ENCODE peak calls at places on chromosomes 7 and 10, in five cellular contexts. C, K, O, P and M are unnamed samples.

GRCh38 chr10:109968954-109969644 is 38.7 kb upstream of the ADD3 start:
- DNase-seq in P (no peak), K (no peak), C (peak), O (no peak), M (no peak)

GRCh38 chr10:43591303-43591904 is 14.8 kb upstream of the ZNF485 start:
- DNase-seq in K (no peak), C (no peak), P (no peak), O (no peak), M (no peak)

GRCh38 chr10:3782456-3783312 is 2.3 kb downstream of the KLF6 start:
- DNase-seq in K (no peak), C (peak), O (peak), P (peak), M (peak)

GRCh38 chr10:78357027-78357672 is 323.5 kb downstream of the RPS24 start:
- DNase-seq in O (no peak), C (no peak), P (no peak), K (no peak), M (no peak)

GRCh38 chr10:89476676-89477075 is 58.7 kb downstream of the SLC16A12 start:
- DNase-seq in C (no peak), P (no peak), O (no peak), K (no peak), M (no peak)

GRCh38 chr10:75032813-75033212 is 78.6 kb upstream of the SAMD8 start:
- DNase-seq in K (no peak), C (no peak), P (no peak), O (no peak), M (no peak)

GRCh38 chr10:52706347-52707070 is 66.1 kb downstream of the MBL2 start:
- DNase-seq in K (no peak), C (no peak), O (no peak), P (no peak), M (no peak)

GRCh38 chr10:22667093-22667480 is 47.3 kb downstream of the PIP4K2A start:
- DNase-seq in O (no peak), P (no peak), C (no peak), K (no peak), M (no peak)

GRCh38 chr10:110404825-110405224 is 92.9 kb upstream of the DUSP5 start:
- DNase-seq in K (no peak), C (no peak), O (no peak), P (no peak), M (no peak)

GRCh38 chr10:69217119-69217754 is 2.9 kb upstream of the HKDC1 start:
- DNase-seq in O (peak), C (no peak), K (peak), P (peak), M (no peak)

GRCh38 chr10:113041841-113042745 is 92.0 kb downstream of the TCF7L2 start:
- DNase-seq in K (no peak), O (no peak), P (no peak), C (no peak), M (no peak)

GRCh38 chr10:25125151-25125550 is 49.6 kb upstream of the GPR158 start:
- DNase-seq in O (no peak), C (no peak), K (no peak), P (no peak), M (no peak)

GRCh38 chr7:142383826-142384507 is 126.1 kb upstream of the PRSS58 start:
- DNase-seq in K (no peak), O (no peak), C (no peak), P (no peak), M (peak)

GRCh38 chr7:6251653-6252052 is 20.8 kb downstream of the CYTH3 start:
- DNase-seq in C (no peak), P (peak), K (no peak), O (no peak), M (no peak)

GRCh38 chr7:29406366-29406765 is 157.3 kb upstream of the PRR15 start:
- DNase-seq in C (no peak), O (no peak), P (no peak), K (no peak), M (no peak)

GRCh38 chr7:135247746-135248471 is 14.3 kb downstream of the STRA8 start:
- DNase-seq in P (no peak), K (no peak), C (no peak), O (no peak), M (no peak)

DNA sequence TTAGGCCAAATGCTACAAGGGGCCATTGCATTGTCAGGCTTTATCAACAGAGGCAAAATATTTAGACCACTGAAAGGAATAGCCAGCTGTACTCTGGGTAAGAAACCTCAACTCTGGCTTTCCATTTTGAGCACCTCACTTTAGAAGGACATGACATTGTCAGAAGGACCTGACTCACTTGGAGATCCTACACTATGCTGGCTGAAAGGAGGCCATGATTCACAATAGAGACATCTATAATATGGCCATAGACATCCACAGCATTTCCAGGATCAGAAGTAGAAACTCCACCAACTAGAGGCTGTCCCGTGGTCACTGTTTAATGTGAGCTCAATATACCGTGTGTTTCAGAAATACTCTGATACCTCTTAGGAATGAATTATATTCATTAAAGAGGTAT is 140.9 kb downstream of the BTAF1 start:
- DNase-seq in O (no peak), K (no peak), C (no peak), P (no peak), M (no peak)
- H3K4me3 ChIP-seq in O (no peak), K (no peak), C (no peak), P (no peak), M (no peak)

GRCh38 chr7:981793-982510 is 1.0 kb upstream of the CYP2W1 start:
- DNase-seq in C (no peak), O (no peak), P (no peak), K (no peak), M (no peak)

GRCh38 chr7:977326-978048 is 2.1 kb upstream of the COX19 start:
- DNase-seq in K (peak), P (no peak), O (no peak), C (peak), M (no peak)

GRCh38 chr7:978416-979091 is 3.2 kb upstream of the COX19 start:
- DNase-seq in C (no peak), P (no peak), O (no peak), K (no peak), M (no peak)

GRCh38 chr7:978049-978346 is 2.6 kb upstream of the COX19 start:
- DNase-seq in P (no peak), C (no peak), K (no peak), O (no peak), M (no peak)

GRCh38 chr7:979886-980571 is 3.0 kb upstream of the CYP2W1 start:
- DNase-seq in O (peak), C (no peak), K (peak), P (no peak), M (no peak)
- H3K4me3 ChIP-seq in O (no peak), C (no peak), K (no peak), P (no peak), M (no peak)

GRCh38 chr7:74141705-74142104 is 32.5 kb upstream of the EIF4H start:
- DNase-seq in K (no peak), O (peak), C (no peak), P (no peak), M (no peak)

GRCh38 chr7:74138334-74138867 is 35.8 kb upstream of the EIF4H start:
- DNase-seq in C (no peak), K (no peak), P (no peak), O (no peak), M (no peak)

GRCh38 chr7:74134117-74134539 is 40.0 kb upstream of the EIF4H start:
- DNase-seq in K (no peak), C (no peak), O (no peak), P (no peak), M (no peak)

GRCh38 chr7:74143383-74143782 is 30.8 kb upstream of the EIF4H start:
- DNase-seq in P (no peak), K (no peak), O (peak), C (no peak), M (no peak)

GRCh38 chr7:74138945-74139843 is 35.0 kb upstream of the EIF4H start:
- DNase-seq in O (no peak), P (no peak), K (no peak), C (no peak), M (no peak)
- H3K4me3 ChIP-seq in O (no peak), P (no peak), K (no peak), C (no peak), M (no peak)

DNA sequence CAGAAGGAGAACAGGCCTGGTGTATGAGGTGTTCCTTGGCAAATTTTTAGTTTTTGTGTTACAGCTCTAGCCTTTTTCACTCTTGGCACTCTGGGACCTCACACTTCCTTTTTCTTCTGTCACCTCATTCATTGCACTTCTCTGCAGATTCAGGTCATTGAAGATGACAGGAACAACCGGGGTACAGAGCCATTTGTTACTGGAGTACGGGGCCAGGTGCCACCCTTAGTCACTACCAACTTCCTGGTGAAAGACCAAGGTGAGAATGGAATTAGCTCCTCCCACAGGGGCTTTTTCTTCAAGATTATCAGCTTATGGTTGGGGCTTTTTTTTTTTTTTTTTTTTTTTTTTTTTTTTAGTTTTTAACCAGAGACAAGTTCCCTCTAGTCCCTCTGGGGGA is 18.5 kb upstream of the CHCHD1 start:
- DNase-seq in P (no peak), C (no peak), K (no peak), O (no peak), M (no peak)
- H3K4me3 ChIP-seq in P (no peak), C (no peak), K (no peak), O (no peak), M (no peak)

GRCh38 chr7:28133872-28134271 is 46.7 kb downstream of the JAZF1 start:
- DNase-seq in P (no peak), K (no peak), O (no peak), C (no peak), M (no peak)
- H3K4me3 ChIP-seq in P (no peak), K (no peak), O (no peak), C (no peak), M (no peak)

GRCh38 chr7:157009170-157009777 is 1.2 kb downstream of the MNX1 start:
- DNase-seq in K (no peak), P (no peak), O (no peak), C (no peak), M (no peak)
- H3K4me3 ChIP-seq in K (peak), P (no peak), O (no peak), C (peak), M (no peak)

GRCh38 chr10:126685756-126686155 is 15.3 kb upstream of the C10orf90 start:
- DNase-seq in K (no peak), O (no peak), C (no peak), P (no peak), M (no peak)

GRCh38 chr10:126684171-126684745 is 13.8 kb upstream of the C10orf90 start:
- DNase-seq in C (no peak), O (no peak), P (no peak), K (no peak), M (no peak)

GRCh38 chr10:126689461-126689994 is 19.0 kb upstream of the C10orf90 start:
- DNase-seq in C (no peak), P (no peak), O (no peak), K (no peak), M (no peak)

GRCh38 chr10:126686271-126686670 is 15.8 kb upstream of the C10orf90 start:
- DNase-seq in O (no peak), P (no peak), C (no peak), K (peak), M (no peak)

DNA sequence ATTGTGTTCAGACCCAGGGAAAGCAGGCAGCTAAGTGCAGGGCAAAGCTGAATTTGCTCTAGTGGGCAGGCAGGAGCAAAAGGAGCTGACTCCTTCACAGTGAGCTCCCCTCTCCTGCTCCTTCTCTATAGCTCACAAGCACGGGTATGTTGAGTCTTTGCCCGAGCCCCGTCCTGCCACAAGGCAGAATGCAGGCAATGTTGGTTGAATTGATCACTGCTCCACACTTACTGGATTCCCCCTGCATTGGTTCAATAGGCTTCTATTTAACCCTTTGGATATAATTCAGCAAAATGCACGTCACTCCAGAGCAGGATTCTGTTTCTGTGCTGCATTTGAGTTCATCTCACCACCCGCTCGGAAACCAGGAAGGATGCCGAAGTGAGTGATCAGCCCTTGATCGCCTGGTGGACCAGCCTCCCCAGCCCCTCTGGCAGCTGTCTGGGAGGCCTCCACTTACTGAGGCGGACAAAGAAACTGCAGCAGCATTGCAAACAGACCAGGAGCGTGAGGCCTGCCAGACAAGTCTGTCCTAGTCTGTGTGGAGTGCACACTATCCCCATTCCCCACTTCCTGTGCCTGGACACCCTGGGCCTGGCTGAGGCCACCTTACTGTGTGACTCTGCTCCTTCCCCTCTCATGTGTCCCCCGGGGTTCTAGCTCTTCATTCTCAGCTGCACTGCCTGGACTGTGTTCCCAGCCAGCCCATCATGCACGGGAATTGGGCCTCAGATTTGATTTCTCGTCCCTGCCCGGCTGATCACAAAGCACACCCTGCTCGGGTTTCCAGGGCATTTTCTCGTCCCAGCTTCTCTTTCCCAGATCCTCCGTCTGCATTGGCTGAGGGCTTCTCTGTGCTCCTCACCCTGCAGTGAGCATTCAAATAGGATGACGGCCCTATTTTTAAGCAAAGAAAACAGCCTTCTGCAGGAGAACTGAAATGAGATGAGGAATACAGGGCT is 16.5 kb upstream of the C10orf90 start:
- DNase-seq in K (no peak), O (no peak), P (no peak), C (no peak), M (no peak)
- H3K4me3 ChIP-seq in K (no peak), O (no peak), P (no peak), C (no peak), M (no peak)

GRCh38 chr10:102600816-102601215 is 43.5 kb upstream of the TRIM8 start:
- DNase-seq in P (no peak), K (no peak), C (no peak), O (no peak), M (no peak)
- H3K4me3 ChIP-seq in P (no peak), K (no peak), C (no peak), O (no peak), M (no peak)